ENCODE peak calls at places on chromosomes 5 and 9, in seven cellular contexts. F is adrenal gland; U is LoVo; T is foreskin fibroblast; S is stimulated activated CD8-positive, alpha-beta memory T cell treated with anti-CD3 and anti-CD28 coated beads, Interleukin-4, amount 100 ng/mL, for 1 hour; L is uterus; P is T-helper 2 cell. R is an unnamed sample.
A peak's percentile ranks its signal among the peaks of the same experiment; 100 is the strongest.

GRCh38 chr5:154648706-154649105 is 106.5 kb upstream of the LARP1 start:
- DNase-seq in T (no peak), L (no peak), P (no peak), U (peak; percentile 51), F (peak; percentile 73), S (no peak), R (no peak)

GRCh38 chr9:27714388-27714787 is 141.1 kb upstream of the C9orf72 start:
- DNase-seq in S (no peak), L (no peak), U (no peak), P (no peak), T (no peak), F (no peak), R (no peak)

GRCh38 chr5:177383181-177383580 is 1.1 kb upstream of the SLC34A1 start:
- DNase-seq in P (no peak), T (no peak), U (no peak), F (no peak), S (no peak), L (no peak), R (no peak)

GRCh38 chr5:78627766-78628165 is 20.8 kb downstream of the LHFPL2 start:
- DNase-seq in S (no peak), T (peak; percentile 74), L (no peak), F (no peak), U (no peak), P (no peak), R (no peak)

GRCh38 chr9:89821081-89821480 is 216.3 kb downstream of the GADD45G start:
- DNase-seq in U (no peak), S (no peak), L (no peak), T (no peak), P (no peak), F (no peak), R (no peak)

GRCh38 chr5:158874814-158875213 is 224.9 kb downstream of the EBF1 start:
- DNase-seq in P (no peak), T (no peak), U (no peak), L (no peak), S (no peak), F (no peak), R (no peak)

GRCh38 chr5:53569486-53569885 is 9.0 kb downstream of the NDUFS4 start:
- DNase-seq in F (no peak), T (no peak), U (no peak), P (no peak), S (no peak), L (no peak), R (no peak)

GRCh38 chr5:40666657-40667056 is 13.1 kb upstream of the PTGER4 start:
- DNase-seq in S (no peak), P (no peak), U (no peak), T (no peak), L (no peak), F (no peak), R (no peak)

GRCh38 chr9:96009690-96010477 is 134.4 kb downstream of the ERCC6L2 start:
- DNase-seq in L (no peak), U (no peak), P (no peak), F (no peak), S (peak; percentile 56), T (no peak), R (no peak)

GRCh38 chr5:168244838-168245555 is 46.4 kb upstream of the WWC1 start:
- DNase-seq in S (no peak), T (no peak), U (no peak), F (no peak), P (no peak), L (no peak), R (no peak)

GRCh38 chr5:79858097-79858723 is 132.9 kb downstream of the MTX3 start:
- DNase-seq in S (peak; percentile 62), T (peak; percentile 21), U (peak; percentile 67), F (peak; percentile 42), L (peak; percentile 78), P (peak; percentile 74), R (no peak)

GRCh38 chr9:79801459-79801858 is 229.7 kb downstream of the TLE4 start:
- DNase-seq in S (no peak), U (no peak), P (no peak), T (no peak), F (no peak), L (no peak), R (no peak)

GRCh38 chr9:127370651-127371648 is 26.0 kb upstream of the SLC2A8 start:
- DNase-seq in S (no peak), U (no peak), P (no peak), F (no peak), T (no peak), L (no peak), R (no peak)

GRCh38 chr9:124145903-124146575 is 111.7 kb upstream of the NEK6 start:
- DNase-seq in L (no peak), T (no peak), U (no peak), P (no peak), S (no peak), F (no peak), R (no peak)

GRCh38 chr9:125523681-125524080 is 183.3 kb downstream of the MAPKAP1 start:
- DNase-seq in F (no peak), P (no peak), L (no peak), T (no peak), S (no peak), U (no peak), R (no peak)

GRCh38 chr9:14522627-14523379 is 170.4 kb downstream of the ZDHHC21 start:
- DNase-seq in F (no peak), U (no peak), S (no peak), P (no peak), L (no peak), T (no peak), R (no peak)

GRCh38 chr9:134944351-134944802 is 26.7 kb upstream of the FCN1 start:
- DNase-seq in T (no peak), U (no peak), S (no peak), F (no peak), L (peak; percentile 41), P (no peak), R (no peak)

GRCh38 chr5:119340597-119341218 is 15.1 kb upstream of the TNFAIP8 start:
- DNase-seq in F (no peak), T (no peak), P (no peak), L (no peak), U (no peak), S (no peak), R (no peak)

R was measured in NCI-H1436 treated with DMSO at 0.1 percent for 48 hours.